ENCODE peak calls at places on chromosomes 3 and 15, in nine cellular contexts. One of them, this sample, is unnamed.

GRCh38 chr15:101242160-101242998 is 9.5 kb downstream of the CHSY1 start:
- DNase-seq in HL-60: peak
- DNase-seq in T1000: no peak
- DNase-seq in heart right ventricle: no peak
- DNase-seq in iris pigment epithelial cell: peak
- DNase-seq in AML-193: peak
- DNase-seq in EL: peak
- DNase-seq in adrenal gland: no peak
- DNase-seq in dorsolateral prefrontal cortex: no peak
- DNase-seq in this sample: no peak

GRCh38 chr3:98563661-98564281 is 29.6 kb downstream of the CPOX start:
- DNase-seq in HL-60: no peak
- DNase-seq in T1000: no peak
- DNase-seq in heart right ventricle: no peak
- DNase-seq in iris pigment epithelial cell: peak
- DNase-seq in AML-193: peak
- DNase-seq in EL: peak
- DNase-seq in adrenal gland: no peak
- DNase-seq in dorsolateral prefrontal cortex: no peak
- DNase-seq in this sample: no peak

GRCh38 chr3:65946438-65946837 is 92.3 kb downstream of the MAGI1 start:
- DNase-seq in HL-60: no peak
- DNase-seq in T1000: no peak
- DNase-seq in heart right ventricle: peak
- DNase-seq in iris pigment epithelial cell: peak
- DNase-seq in AML-193: no peak
- DNase-seq in EL: no peak
- DNase-seq in adrenal gland: no peak
- DNase-seq in dorsolateral prefrontal cortex: no peak
- DNase-seq in this sample: no peak

GRCh38 chr15:72230197-72231065 is 559 bp downstream of the PKM start:
- DNase-seq in HL-60: peak
- DNase-seq in T1000: peak
- DNase-seq in heart right ventricle: peak
- DNase-seq in iris pigment epithelial cell: peak
- DNase-seq in AML-193: peak
- DNase-seq in EL: peak
- DNase-seq in adrenal gland: peak
- DNase-seq in dorsolateral prefrontal cortex: peak
- DNase-seq in this sample: peak

GRCh38 chr3:170207717-170208116 is 14.5 kb upstream of the PRKCI start:
- DNase-seq in HL-60: peak
- DNase-seq in T1000: no peak
- DNase-seq in heart right ventricle: no peak
- DNase-seq in iris pigment epithelial cell: peak
- DNase-seq in AML-193: no peak
- DNase-seq in EL: no peak
- DNase-seq in adrenal gland: no peak
- DNase-seq in dorsolateral prefrontal cortex: no peak
- DNase-seq in this sample: no peak

GRCh38 chr15:69395460-69395859 is 18.7 kb upstream of the KIF23 start:
- DNase-seq in HL-60: no peak
- DNase-seq in T1000: no peak
- DNase-seq in heart right ventricle: no peak
- DNase-seq in iris pigment epithelial cell: no peak
- DNase-seq in AML-193: no peak
- DNase-seq in EL: no peak
- DNase-seq in adrenal gland: no peak
- DNase-seq in dorsolateral prefrontal cortex: no peak
- DNase-seq in this sample: no peak

GRCh38 chr15:78051622-78052405 is 25.7 kb downstream of the TBC1D2B start:
- DNase-seq in HL-60: peak
- DNase-seq in T1000: no peak
- DNase-seq in heart right ventricle: no peak
- DNase-seq in iris pigment epithelial cell: peak
- DNase-seq in AML-193: peak
- DNase-seq in EL: peak
- DNase-seq in adrenal gland: peak
- DNase-seq in dorsolateral prefrontal cortex: peak
- DNase-seq in this sample: no peak

GRCh38 chr15:48242015-48242414 is 35.9 kb downstream of the SLC12A1 start:
- DNase-seq in HL-60: no peak
- DNase-seq in T1000: no peak
- DNase-seq in heart right ventricle: no peak
- DNase-seq in iris pigment epithelial cell: no peak
- DNase-seq in AML-193: no peak
- DNase-seq in EL: no peak
- DNase-seq in adrenal gland: no peak
- DNase-seq in dorsolateral prefrontal cortex: no peak
- DNase-seq in this sample: no peak

GRCh38 chr3:46934508-46935167 is 41.9 kb downstream of the CCDC12 start:
- DNase-seq in HL-60: no peak
- DNase-seq in T1000: no peak
- DNase-seq in heart right ventricle: peak
- DNase-seq in iris pigment epithelial cell: peak
- DNase-seq in AML-193: no peak
- DNase-seq in EL: peak
- DNase-seq in adrenal gland: peak
- DNase-seq in dorsolateral prefrontal cortex: no peak
- DNase-seq in this sample: no peak

GRCh38 chr3:127050733-127051132 is 67.8 kb downstream of the PLXNA1 start:
- DNase-seq in HL-60: no peak
- DNase-seq in T1000: no peak
- DNase-seq in heart right ventricle: no peak
- DNase-seq in iris pigment epithelial cell: no peak
- DNase-seq in AML-193: no peak
- DNase-seq in EL: no peak
- DNase-seq in adrenal gland: no peak
- DNase-seq in dorsolateral prefrontal cortex: no peak
- DNase-seq in this sample: no peak

GRCh38 chr15:35032471-35032870 is 44.4 kb upstream of the ZNF770 start:
- DNase-seq in HL-60: no peak
- DNase-seq in T1000: no peak
- DNase-seq in heart right ventricle: no peak
- DNase-seq in iris pigment epithelial cell: no peak
- DNase-seq in AML-193: no peak
- DNase-seq in EL: no peak
- DNase-seq in adrenal gland: no peak
- DNase-seq in dorsolateral prefrontal cortex: no peak
- DNase-seq in this sample: no peak

This sample was measured in occipital lobe.